ENCODE peak calls at places on chromosomes 2 and 18, in nine cellular contexts. M is RWPE1; B is A549; I is breast epithelium; X is GM23248; P is CD4-positive, alpha-beta memory T cell; K is epithelial cell of prostate; Q is heart right ventricle; Z is psoas muscle. J is an unnamed sample.
A peak's percentile ranks its signal among the peaks of the same experiment; 100 is the strongest.

GRCh38 chr18:3655254-3655554 is 205.2 kb downstream of the TGIF1 start:
- DNase-seq in P (no peak), Q (no peak), X (no peak), K (no peak), M (no peak), B (no peak), Z (no peak), I (no peak), J (no peak)

GRCh38 chr2:22850310-22850709 is 534.7 kb upstream of the KLHL29 start:
- DNase-seq in X (no peak), K (no peak), Z (no peak), I (no peak), Q (no peak), B (no peak), P (no peak), M (no peak), J (no peak)

GRCh38 chr18:47893939-47894699 is 36.3 kb downstream of the SMAD2 start:
- DNase-seq in M (no peak), Z (no peak), P (no peak), K (no peak), I (no peak), X (peak; percentile 10), B (no peak), Q (no peak), J (no peak)

GRCh38 chr2:131577812-131578211 is 50.1 kb downstream of the CCDC74A start:
- DNase-seq in M (no peak), Q (no peak), X (no peak), P (no peak), I (no peak), Z (no peak), B (no peak), K (no peak), J (no peak)

GRCh38 chr2:133655565-133656113 is 87.4 kb upstream of the NCKAP5 start:
- DNase-seq in Q (no peak), Z (no peak), M (no peak), K (no peak), I (no peak), X (peak; percentile 34), B (no peak), P (no peak), J (no peak)

GRCh38 chr2:178425255-178425827 is 25.6 kb downstream of the PRKRA start:
- DNase-seq in M (no peak), K (no peak), Z (no peak), P (no peak), I (no peak), X (no peak), B (no peak), Q (no peak), J (no peak)

GRCh38 chr18:64668563-64668962 is 519.7 kb upstream of the LINC00305 start:
- DNase-seq in P (no peak), X (no peak), Z (no peak), B (no peak), I (no peak), K (no peak), Q (no peak), M (no peak), J (no peak)

GRCh38 chr2:60552096-60552850 is 1.2 kb downstream of the BCL11A start:
- DNase-seq in Q (no peak), Z (no peak), K (no peak), P (no peak), X (peak; percentile 62), M (peak; percentile 26), I (no peak), B (peak; percentile 17), J (no peak)

GRCh38 chr2:110173523-110173922 is 31.3 kb downstream of the NPHP1 start:
- DNase-seq in Z (no peak), Q (no peak), B (peak; percentile 20), M (peak; percentile 58), X (peak; percentile 33), I (no peak), P (no peak), K (peak; percentile 53), J (no peak)

GRCh38 chr2:231683907-231684306 is 24.4 kb upstream of the PTMA start:
- DNase-seq in X (no peak), Q (no peak), B (no peak), P (no peak), Z (no peak), M (no peak), K (no peak), I (no peak), J (no peak)

GRCh38 chr18:987325-988186 is 82.9 kb downstream of the ADCYAP1 start:
- DNase-seq in M (peak; percentile 23), P (no peak), Z (no peak), Q (no peak), I (no peak), X (peak; percentile 60), B (peak; percentile 4), K (no peak), J (no peak)

GRCh38 chr2:238901461-238902057 is 53.7 kb downstream of the TWIST2 start:
- DNase-seq in Q (no peak), P (no peak), X (peak; percentile 38), Z (no peak), B (no peak), K (no peak), M (no peak), I (no peak), J (no peak)

GRCh38 chr2:16185671-16186391 is 245.5 kb downstream of the MYCN start:
- DNase-seq in Q (no peak), I (no peak), B (no peak), M (no peak), X (no peak), K (no peak), P (no peak), Z (no peak), J (no peak)

GRCh38 chr2:25090801-25091200 is 48.9 kb downstream of the EFR3B start:
- DNase-seq in Z (no peak), Q (no peak), K (no peak), B (no peak), P (no peak), M (no peak), X (no peak), I (no peak), J (peak; percentile 47)

GRCh38 chr2:240559271-240559670 is 886 bp upstream of the DUSP28 start:
- DNase-seq in B (no peak), I (peak; percentile 5), K (no peak), P (no peak), M (no peak), Z (no peak), X (no peak), Q (no peak), J (no peak)

GRCh38 chr18:52715961-52716360 is 376.0 kb downstream of the DCC start:
- DNase-seq in B (no peak), I (no peak), Z (no peak), X (no peak), M (no peak), K (no peak), Q (no peak), P (no peak), J (no peak)

GRCh38 chr2:113376935-113377445 is 60.5 kb upstream of the ZNG1B start:
- DNase-seq in M (no peak), Z (no peak), I (no peak), K (no peak), X (no peak), P (no peak), B (no peak), Q (no peak), J (no peak)

GRCh38 chr18:45221363-45221762 is 393.9 kb upstream of the SLC14A2 start:
- DNase-seq in K (no peak), X (peak; percentile 89), B (no peak), Z (no peak), M (no peak), P (no peak), Q (no peak), I (no peak), J (no peak)

GRCh38 chr2:240595381-240596079 is 9.0 kb downstream of the CAPN10 start:
- DNase-seq in I (peak; percentile 27), M (no peak), Q (no peak), B (peak; percentile 30), Z (peak; percentile 20), P (no peak), X (peak; percentile 31), K (no peak), J (no peak)

GRCh38 chr2:30034052-30034775 is 112.6 kb upstream of the YPEL5 start:
- DNase-seq in B (no peak), K (no peak), P (no peak), Z (no peak), M (no peak), X (no peak), Q (no peak), I (no peak), J (no peak)

GRCh38 chr18:72692086-72692485 is 147.9 kb upstream of the CBLN2 start:
- DNase-seq in I (no peak), B (no peak), X (no peak), M (no peak), Q (no peak), K (no peak), Z (no peak), P (no peak), J (no peak)

GRCh38 chr2:176999331-176999730 is 213.3 kb upstream of the HNRNPA3 start:
- DNase-seq in K (no peak), I (no peak), P (no peak), M (no peak), Q (no peak), X (peak; percentile 67), B (no peak), Z (no peak), J (no peak)

GRCh38 chr2:165791811-165792454 is 2.1 kb downstream of the GALNT3 start:
- DNase-seq in M (peak; percentile 44), B (no peak), Q (no peak), Z (no peak), X (peak; percentile 56), I (no peak), K (no peak), P (no peak), J (no peak)
- H3K27ac ChIP-seq in M (no peak overlapping the region), B (no peak overlapping the region), Q (no peak overlapping the region), Z (no peak overlapping the region), X (no peak overlapping the region), I (no peak overlapping the region), K (peak overlapping the region; percentile 96), P (no peak overlapping the region), J (no peak overlapping the region)

GRCh38 chr2:105859694-105859951 is 114.9 kb downstream of the NCK2 start:
- DNase-seq in Z (no peak), M (no peak), P (no peak), K (no peak), B (no peak), X (no peak), Q (no peak), I (no peak), J (no peak)
- H3K27ac ChIP-seq in Z (no peak overlapping the region), M (peak overlapping the region; percentile 20), P (peak overlapping the region; percentile 81), K (peak overlapping the region; percentile 10), B (no peak overlapping the region), X (no peak overlapping the region), Q (no peak overlapping the region), I (no peak overlapping the region), J (peak overlapping the region; percentile 7)

GRCh38 chr2:197889041-197889440 is 84.6 kb downstream of the PLCL1 start:
- DNase-seq in Q (no peak), Z (no peak), I (no peak), P (peak; percentile 61), M (peak; percentile 30), X (peak; percentile 90), B (no peak), K (peak; percentile 41), J (no peak)
- H3K27ac ChIP-seq in Q (peak overlapping the region; percentile 14), Z (peak overlapping the region; percentile 8), I (no peak overlapping the region), P (no peak overlapping the region), M (no peak overlapping the region), X (peak overlapping the region; percentile 47), B (no peak overlapping the region), K (no peak overlapping the region), J (peak overlapping the region; percentile 21)

DNA sequence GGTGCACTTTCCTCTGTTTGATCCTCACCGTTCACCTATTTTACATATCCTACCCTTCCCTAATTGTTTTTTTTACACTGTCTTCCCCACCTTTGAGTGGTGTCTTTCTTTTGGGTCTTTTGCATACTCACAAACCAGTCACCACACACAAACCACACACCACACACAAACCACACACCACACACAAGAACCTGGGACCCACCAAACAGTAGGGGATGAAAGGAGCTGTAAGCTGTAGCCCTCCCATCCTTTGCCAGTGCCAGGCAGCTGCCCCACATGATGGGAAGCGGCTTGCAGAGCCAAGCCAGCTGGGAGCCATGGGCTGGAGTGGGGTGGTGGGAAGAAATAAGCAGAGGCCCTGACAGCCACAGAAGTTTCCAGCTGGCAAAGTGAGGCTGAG is 38.9 kb upstream of the MSH6 start:
- DNase-seq in B (no peak), I (no peak), P (no peak), Z (no peak), M (no peak), X (no peak), Q (no peak), K (no peak), J (no peak)
- H3K27ac ChIP-seq in B (no peak overlapping the region), I (no peak overlapping the region), P (no peak overlapping the region), Z (no peak overlapping the region), M (no peak overlapping the region), X (no peak overlapping the region), Q (no peak overlapping the region), K (no peak overlapping the region), J (no peak overlapping the region)